ENCODE peak calls at places on chromosomes 12 and 14, in seven cellular contexts. One of them, this sample, is unnamed.

GRCh38 chr14:78448483-78449094 is 278.4 kb downstream of the NRXN3 start:
- DNase-seq in IMR-90: no peak
- DNase-seq in neuronal stem cell: peak
- DNase-seq in H1: peak
- DNase-seq in H9: peak
- DNase-seq in mesenchymal stem cell: peak
- DNase-seq in trophoblast cell: no peak
- DNase-seq in this sample: peak

GRCh38 chr12:76032043-76032981 is 736 bp upstream of the PHLDA1 start:
- DNase-seq in trophoblast cell: no peak
- DNase-seq in H1: no peak
- DNase-seq in neuronal stem cell: no peak
- DNase-seq in mesenchymal stem cell: peak
- DNase-seq in H9: peak
- DNase-seq in IMR-90: peak
- DNase-seq in this sample: peak

GRCh38 chr12:108508243-108508642 is 6.8 kb upstream of the FICD start:
- DNase-seq in H9: no peak
- DNase-seq in neuronal stem cell: no peak
- DNase-seq in trophoblast cell: no peak
- DNase-seq in H1: no peak
- DNase-seq in mesenchymal stem cell: no peak
- DNase-seq in IMR-90: no peak
- DNase-seq in this sample: no peak

GRCh38 chr12:102659200-102659911 is 179.0 kb upstream of the IGF1 start:
- DNase-seq in H1: no peak
- DNase-seq in mesenchymal stem cell: no peak
- DNase-seq in trophoblast cell: no peak
- DNase-seq in IMR-90: no peak
- DNase-seq in H9: no peak
- DNase-seq in neuronal stem cell: no peak
- DNase-seq in this sample: peak

GRCh38 chr12:25801621-25802243 is 156.8 kb upstream of the RASSF8 start:
- DNase-seq in H1: no peak
- DNase-seq in IMR-90: no peak
- DNase-seq in H9: no peak
- DNase-seq in mesenchymal stem cell: no peak
- DNase-seq in neuronal stem cell: no peak
- DNase-seq in trophoblast cell: no peak
- DNase-seq in this sample: no peak

GRCh38 chr12:66279127-66279712 is 23.1 kb upstream of the HELB start:
- DNase-seq in mesenchymal stem cell: peak
- DNase-seq in trophoblast cell: no peak
- DNase-seq in neuronal stem cell: no peak
- DNase-seq in IMR-90: peak
- DNase-seq in H9: no peak
- DNase-seq in H1: no peak
- DNase-seq in this sample: peak

GRCh38 chr12:77608157-77608755 is 222.4 kb upstream of the NAV3 start:
- DNase-seq in trophoblast cell: no peak
- DNase-seq in H1: no peak
- DNase-seq in mesenchymal stem cell: no peak
- DNase-seq in IMR-90: no peak
- DNase-seq in neuronal stem cell: no peak
- DNase-seq in H9: no peak
- DNase-seq in this sample: no peak

GRCh38 chr12:63351370-63351769 is 200.4 kb upstream of the AVPR1A start:
- DNase-seq in H1: no peak
- DNase-seq in mesenchymal stem cell: no peak
- DNase-seq in IMR-90: no peak
- DNase-seq in neuronal stem cell: no peak
- DNase-seq in H9: no peak
- DNase-seq in trophoblast cell: no peak
- DNase-seq in this sample: no peak

GRCh38 chr14:54805080-54805479 is 97.5 kb downstream of the GCH1 start:
- DNase-seq in mesenchymal stem cell: no peak
- DNase-seq in trophoblast cell: no peak
- DNase-seq in H9: peak
- DNase-seq in neuronal stem cell: no peak
- DNase-seq in IMR-90: no peak
- DNase-seq in H1: no peak
- DNase-seq in this sample: no peak

GRCh38 chr14:32129124-32129523 is 52.0 kb downstream of the ARHGAP5 start:
- DNase-seq in H9: no peak
- DNase-seq in mesenchymal stem cell: no peak
- DNase-seq in neuronal stem cell: no peak
- DNase-seq in H1: no peak
- DNase-seq in trophoblast cell: no peak
- DNase-seq in IMR-90: peak
- DNase-seq in this sample: no peak

GRCh38 chr14:76380991-76381390 is 5.1 kb downstream of the ESRRB start:
- DNase-seq in mesenchymal stem cell: no peak
- DNase-seq in trophoblast cell: no peak
- DNase-seq in H9: no peak
- DNase-seq in IMR-90: no peak
- DNase-seq in neuronal stem cell: no peak
- DNase-seq in H1: no peak
- DNase-seq in this sample: no peak

GRCh38 chr14:51304428-51304827 is 64.4 kb downstream of the TMX1 start:
- DNase-seq in H9: peak
- DNase-seq in H1: no peak
- DNase-seq in IMR-90: peak
- DNase-seq in trophoblast cell: no peak
- DNase-seq in mesenchymal stem cell: peak
- DNase-seq in neuronal stem cell: no peak
- DNase-seq in this sample: no peak

GRCh38 chr14:103880334-103880985 is 33.1 kb upstream of the PPP1R13B start:
- DNase-seq in H9: no peak
- DNase-seq in trophoblast cell: no peak
- DNase-seq in mesenchymal stem cell: no peak
- DNase-seq in H1: no peak
- DNase-seq in IMR-90: peak
- DNase-seq in neuronal stem cell: no peak
- DNase-seq in this sample: no peak

GRCh38 chr12:115866909-115867525 is 410.5 kb downstream of the MED13L start:
- DNase-seq in mesenchymal stem cell: no peak
- DNase-seq in trophoblast cell: no peak
- DNase-seq in IMR-90: no peak
- DNase-seq in H9: peak
- DNase-seq in H1: no peak
- DNase-seq in neuronal stem cell: no peak
- DNase-seq in this sample: peak

GRCh38 chr12:78120866-78121590 is 290.3 kb downstream of the NAV3 start:
- DNase-seq in H1: no peak
- DNase-seq in H9: no peak
- DNase-seq in neuronal stem cell: no peak
- DNase-seq in mesenchymal stem cell: peak
- DNase-seq in trophoblast cell: peak
- DNase-seq in IMR-90: peak
- DNase-seq in this sample: no peak

GRCh38 chr14:89503458-89503996 is 86.5 kb upstream of the FOXN3 start:
- DNase-seq in trophoblast cell: no peak
- DNase-seq in neuronal stem cell: no peak
- DNase-seq in IMR-90: no peak
- DNase-seq in H9: no peak
- DNase-seq in mesenchymal stem cell: no peak
- DNase-seq in H1: no peak
- DNase-seq in this sample: no peak

GRCh38 chr12:65278576-65279386 is at the start of gene MSRB3:
- DNase-seq in H1: peak
- DNase-seq in IMR-90: peak
- DNase-seq in trophoblast cell: peak
- DNase-seq in mesenchymal stem cell: peak
- DNase-seq in H9: peak
- DNase-seq in neuronal stem cell: peak
- DNase-seq in this sample: peak

GRCh38 chr12:118714051-118714460 is 267.3 kb upstream of the SRRM4 start:
- DNase-seq in H1: peak
- DNase-seq in H9: peak
- DNase-seq in neuronal stem cell: peak
- DNase-seq in mesenchymal stem cell: no peak
- DNase-seq in IMR-90: no peak
- DNase-seq in trophoblast cell: no peak
- DNase-seq in this sample: peak

GRCh38 chr14:97196336-97196735 is 399.2 kb downstream of the VRK1 start:
- DNase-seq in trophoblast cell: no peak
- DNase-seq in mesenchymal stem cell: no peak
- DNase-seq in neuronal stem cell: no peak
- DNase-seq in IMR-90: no peak
- DNase-seq in H1: no peak
- DNase-seq in H9: no peak
- DNase-seq in this sample: no peak
- H3K4ac ChIP-seq in trophoblast cell: no peak
- H3K4ac ChIP-seq in mesenchymal stem cell: no peak
- H3K4ac ChIP-seq in neuronal stem cell: no peak
- H3K4ac ChIP-seq in IMR-90: no peak
- H3K4ac ChIP-seq in H1: no peak
- H3K4ac ChIP-seq in H9: no peak
- H3K4ac ChIP-seq in this sample: no peak

GRCh38 chr12:90770861-90771260 is 184.1 kb downstream of the CCER1 start:
- DNase-seq in mesenchymal stem cell: no peak
- DNase-seq in H9: no peak
- DNase-seq in H1: no peak
- DNase-seq in IMR-90: no peak
- DNase-seq in trophoblast cell: no peak
- DNase-seq in neuronal stem cell: no peak
- DNase-seq in this sample: no peak
- H3K4ac ChIP-seq in mesenchymal stem cell: no peak
- H3K4ac ChIP-seq in H9: no peak
- H3K4ac ChIP-seq in H1: no peak
- H3K4ac ChIP-seq in IMR-90: no peak
- H3K4ac ChIP-seq in trophoblast cell: no peak
- H3K4ac ChIP-seq in neuronal stem cell: no peak
- H3K4ac ChIP-seq in this sample: no peak

GRCh38 chr12:111175404-111175803 is 193.5 kb downstream of the PHETA1 start:
- DNase-seq in trophoblast cell: peak
- DNase-seq in mesenchymal stem cell: no peak
- DNase-seq in H9: no peak
- DNase-seq in neuronal stem cell: no peak
- DNase-seq in IMR-90: no peak
- DNase-seq in H1: no peak
- DNase-seq in this sample: no peak
- H3K4ac ChIP-seq in trophoblast cell: no peak
- H3K4ac ChIP-seq in mesenchymal stem cell: no peak
- H3K4ac ChIP-seq in H9: no peak
- H3K4ac ChIP-seq in neuronal stem cell: no peak
- H3K4ac ChIP-seq in IMR-90: no peak
- H3K4ac ChIP-seq in H1: no peak
- H3K4ac ChIP-seq in this sample: no peak

GRCh38 chr14:65132855-65133254 is 30.5 kb upstream of the MAX start:
- DNase-seq in IMR-90: no peak
- DNase-seq in H1: no peak
- DNase-seq in H9: no peak
- DNase-seq in neuronal stem cell: no peak
- DNase-seq in trophoblast cell: no peak
- DNase-seq in mesenchymal stem cell: no peak
- DNase-seq in this sample: no peak
- H3K4ac ChIP-seq in IMR-90: no peak
- H3K4ac ChIP-seq in H1: no peak
- H3K4ac ChIP-seq in H9: no peak
- H3K4ac ChIP-seq in neuronal stem cell: no peak
- H3K4ac ChIP-seq in trophoblast cell: no peak
- H3K4ac ChIP-seq in mesenchymal stem cell: no peak
- H3K4ac ChIP-seq in this sample: no peak

DNA sequence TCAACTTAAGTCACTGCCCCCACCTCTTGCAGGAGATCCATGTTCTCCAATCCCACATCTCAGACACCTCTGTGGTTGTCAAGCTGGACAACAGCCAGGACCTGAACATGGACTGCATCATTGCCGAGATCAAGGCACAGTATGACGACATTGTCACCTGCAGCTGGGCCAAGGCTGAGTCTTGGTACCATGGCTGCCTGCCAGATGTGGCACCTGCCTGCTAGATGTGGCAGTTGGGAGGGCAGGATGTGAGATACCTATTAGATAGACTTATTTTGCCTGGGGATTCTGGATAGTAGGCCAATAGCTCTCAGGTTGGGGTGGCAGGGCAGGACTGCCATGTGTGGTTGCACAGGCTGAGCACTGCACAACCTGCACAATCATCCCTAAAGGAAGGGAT is 7.9 kb upstream of the KRT86 start:
- DNase-seq in H9: no peak
- DNase-seq in trophoblast cell: no peak
- DNase-seq in neuronal stem cell: no peak
- DNase-seq in IMR-90: no peak
- DNase-seq in H1: no peak
- DNase-seq in mesenchymal stem cell: no peak
- DNase-seq in this sample: no peak
- H3K4ac ChIP-seq in H9: no peak
- H3K4ac ChIP-seq in trophoblast cell: no peak
- H3K4ac ChIP-seq in neuronal stem cell: no peak
- H3K4ac ChIP-seq in IMR-90: no peak
- H3K4ac ChIP-seq in H1: no peak
- H3K4ac ChIP-seq in mesenchymal stem cell: peak
- H3K4ac ChIP-seq in this sample: no peak

GRCh38 chr12:49327368-49327767 is 4.3 kb downstream of the TROAP start:
- DNase-seq in trophoblast cell: no peak
- DNase-seq in IMR-90: no peak
- DNase-seq in mesenchymal stem cell: no peak
- DNase-seq in H1: no peak
- DNase-seq in H9: no peak
- DNase-seq in neuronal stem cell: no peak
- DNase-seq in this sample: no peak
- H3K4ac ChIP-seq in trophoblast cell: no peak
- H3K4ac ChIP-seq in IMR-90: no peak
- H3K4ac ChIP-seq in mesenchymal stem cell: no peak
- H3K4ac ChIP-seq in H1: no peak
- H3K4ac ChIP-seq in H9: no peak
- H3K4ac ChIP-seq in neuronal stem cell: no peak
- H3K4ac ChIP-seq in this sample: no peak

GRCh38 chr14:67602995-67603545 is 3.0 kb upstream of the PIGH start:
- DNase-seq in trophoblast cell: no peak
- DNase-seq in neuronal stem cell: no peak
- DNase-seq in IMR-90: no peak
- DNase-seq in H1: no peak
- DNase-seq in mesenchymal stem cell: peak
- DNase-seq in H9: no peak
- DNase-seq in this sample: no peak

GRCh38 chr14:67602071-67602470 is 2.0 kb upstream of the PIGH start:
- DNase-seq in mesenchymal stem cell: no peak
- DNase-seq in H9: no peak
- DNase-seq in trophoblast cell: no peak
- DNase-seq in H1: no peak
- DNase-seq in neuronal stem cell: no peak
- DNase-seq in IMR-90: no peak
- DNase-seq in this sample: peak

GRCh38 chr14:67599698-67600561 is at the start of gene PIGH:
- DNase-seq in IMR-90: peak
- DNase-seq in neuronal stem cell: peak
- DNase-seq in H9: peak
- DNase-seq in trophoblast cell: peak
- DNase-seq in mesenchymal stem cell: peak
- DNase-seq in H1: peak
- DNase-seq in this sample: peak
- H3K4ac ChIP-seq in IMR-90: peak
- H3K4ac ChIP-seq in neuronal stem cell: no peak
- H3K4ac ChIP-seq in H9: no peak
- H3K4ac ChIP-seq in trophoblast cell: no peak
- H3K4ac ChIP-seq in mesenchymal stem cell: peak
- H3K4ac ChIP-seq in H1: no peak
- H3K4ac ChIP-seq in this sample: no peak